ENCODE peak calls at places on chromosomes 1 and 21, in seven cellular contexts. One of them, this sample, is unnamed.

GRCh38 chr1:59788825-59789224 is 25.9 kb upstream of the HOOK1 start:
- DNase-seq in HepG2: no peak
- DNase-seq in ascending aorta: no peak
- DNase-seq in transverse colon: no peak
- DNase-seq in neuronal stem cell: no peak
- DNase-seq in esophagus muscularis mucosa: no peak
- DNase-seq in pancreas: no peak
- DNase-seq in this sample: no peak

GRCh38 chr1:39110882-39111281 is 84.7 kb downstream of the NDUFS5 start:
- DNase-seq in HepG2: no peak
- DNase-seq in ascending aorta: no peak
- DNase-seq in transverse colon: no peak
- DNase-seq in neuronal stem cell: no peak
- DNase-seq in esophagus muscularis mucosa: no peak
- DNase-seq in pancreas: no peak
- DNase-seq in this sample: no peak

GRCh38 chr1:30893776-30894507 is 14.6 kb downstream of the SDC3 start:
- DNase-seq in HepG2: no peak
- DNase-seq in ascending aorta: no peak
- DNase-seq in transverse colon: no peak
- DNase-seq in neuronal stem cell: peak; percentile 58
- DNase-seq in esophagus muscularis mucosa: no peak
- DNase-seq in pancreas: no peak
- DNase-seq in this sample: no peak

GRCh38 chr1:14848621-14849020 is 250.1 kb downstream of the KAZN start:
- DNase-seq in HepG2: no peak
- DNase-seq in ascending aorta: no peak
- DNase-seq in transverse colon: no peak
- DNase-seq in neuronal stem cell: no peak
- DNase-seq in esophagus muscularis mucosa: no peak
- DNase-seq in pancreas: no peak
- DNase-seq in this sample: no peak

GRCh38 chr1:67646145-67647035 is 38.6 kb upstream of the GADD45A start:
- DNase-seq in HepG2: no peak
- DNase-seq in ascending aorta: no peak
- DNase-seq in transverse colon: no peak
- DNase-seq in neuronal stem cell: peak; percentile 79
- DNase-seq in esophagus muscularis mucosa: peak; percentile 88
- DNase-seq in pancreas: peak; percentile 47
- DNase-seq in this sample: no peak

GRCh38 chr1:234149217-234149616 is 224.0 kb upstream of the COA6 start:
- DNase-seq in HepG2: no peak
- DNase-seq in ascending aorta: no peak
- DNase-seq in transverse colon: no peak
- DNase-seq in neuronal stem cell: no peak
- DNase-seq in esophagus muscularis mucosa: no peak
- DNase-seq in pancreas: no peak
- DNase-seq in this sample: no peak

GRCh38 chr1:201562659-201563405 is 23.9 kb downstream of the NAV1 start:
- DNase-seq in HepG2: no peak
- DNase-seq in ascending aorta: no peak
- DNase-seq in transverse colon: no peak
- DNase-seq in neuronal stem cell: no peak
- DNase-seq in esophagus muscularis mucosa: no peak
- DNase-seq in pancreas: no peak
- DNase-seq in this sample: no peak

GRCh38 chr1:86138746-86139145 is 17.8 kb downstream of the COL24A1 start:
- DNase-seq in HepG2: no peak
- DNase-seq in ascending aorta: no peak
- DNase-seq in transverse colon: no peak
- DNase-seq in neuronal stem cell: no peak
- DNase-seq in esophagus muscularis mucosa: no peak
- DNase-seq in pancreas: no peak
- DNase-seq in this sample: no peak

GRCh38 chr1:246324711-246325110 is 182.4 kb downstream of the SMYD3 start:
- DNase-seq in HepG2: no peak
- DNase-seq in ascending aorta: no peak
- DNase-seq in transverse colon: no peak
- DNase-seq in neuronal stem cell: peak; percentile 17
- DNase-seq in esophagus muscularis mucosa: no peak
- DNase-seq in pancreas: no peak
- DNase-seq in this sample: no peak

GRCh38 chr1:14017531-14017961 is 317.6 kb downstream of the PRDM2 start:
- DNase-seq in HepG2: no peak
- DNase-seq in ascending aorta: no peak
- DNase-seq in transverse colon: peak; percentile 15
- DNase-seq in neuronal stem cell: peak; percentile 29
- DNase-seq in esophagus muscularis mucosa: no peak
- DNase-seq in pancreas: peak; percentile 39
- DNase-seq in this sample: no peak

GRCh38 chr1:205591522-205592351 is 40.1 kb downstream of the ELK4 start:
- DNase-seq in HepG2: peak; percentile 73
- DNase-seq in ascending aorta: peak; percentile 26
- DNase-seq in transverse colon: peak; percentile 93
- DNase-seq in neuronal stem cell: peak; percentile 75
- DNase-seq in esophagus muscularis mucosa: peak; percentile 98
- DNase-seq in pancreas: peak; percentile 86
- DNase-seq in this sample: no peak

GRCh38 chr1:38454236-38454635 is 405.3 kb downstream of the RRAGC start:
- DNase-seq in HepG2: no peak
- DNase-seq in ascending aorta: no peak
- DNase-seq in transverse colon: no peak
- DNase-seq in neuronal stem cell: no peak
- DNase-seq in esophagus muscularis mucosa: peak; percentile 86
- DNase-seq in pancreas: no peak
- DNase-seq in this sample: no peak

GRCh38 chr1:90336552-90337324 is 341.8 kb downstream of the ZNF326 start:
- DNase-seq in HepG2: no peak
- DNase-seq in ascending aorta: no peak
- DNase-seq in transverse colon: no peak
- DNase-seq in neuronal stem cell: no peak
- DNase-seq in esophagus muscularis mucosa: peak; percentile 70
- DNase-seq in pancreas: no peak
- DNase-seq in this sample: no peak

GRCh38 chr1:116986531-116987255 is 14.9 kb upstream of the CD101 start:
- DNase-seq in HepG2: no peak
- DNase-seq in ascending aorta: no peak
- DNase-seq in transverse colon: no peak
- DNase-seq in neuronal stem cell: no peak
- DNase-seq in esophagus muscularis mucosa: no peak
- DNase-seq in pancreas: no peak
- DNase-seq in this sample: no peak

GRCh38 chr1:210516092-210516491 is 187.4 kb downstream of the HHAT start:
- DNase-seq in HepG2: no peak
- DNase-seq in ascending aorta: no peak
- DNase-seq in transverse colon: no peak
- DNase-seq in neuronal stem cell: no peak
- DNase-seq in esophagus muscularis mucosa: no peak
- DNase-seq in pancreas: no peak
- DNase-seq in this sample: no peak

GRCh38 chr1:198449727-198450433 is 90.6 kb downstream of the ATP6V1G3 start:
- DNase-seq in HepG2: no peak
- DNase-seq in ascending aorta: no peak
- DNase-seq in transverse colon: no peak
- DNase-seq in neuronal stem cell: no peak
- DNase-seq in esophagus muscularis mucosa: no peak
- DNase-seq in pancreas: no peak
- DNase-seq in this sample: no peak

GRCh38 chr1:67791686-67792475 is 41.4 kb downstream of the GNG12 start:
- DNase-seq in HepG2: no peak
- DNase-seq in ascending aorta: no peak
- DNase-seq in transverse colon: no peak
- DNase-seq in neuronal stem cell: no peak
- DNase-seq in esophagus muscularis mucosa: peak; percentile 91
- DNase-seq in pancreas: no peak
- DNase-seq in this sample: no peak

GRCh38 chr1:27042670-27043069 is 30.0 kb upstream of the TENT5B start:
- DNase-seq in HepG2: no peak
- DNase-seq in ascending aorta: no peak
- DNase-seq in transverse colon: no peak
- DNase-seq in neuronal stem cell: no peak
- DNase-seq in esophagus muscularis mucosa: no peak
- DNase-seq in pancreas: no peak
- DNase-seq in this sample: no peak

GRCh38 chr1:234731371-234732085 is 121.5 kb upstream of the IRF2BP2 start:
- DNase-seq in HepG2: peak; percentile 59
- DNase-seq in ascending aorta: no peak
- DNase-seq in transverse colon: no peak
- DNase-seq in neuronal stem cell: no peak
- DNase-seq in esophagus muscularis mucosa: no peak
- DNase-seq in pancreas: no peak
- DNase-seq in this sample: no peak

GRCh38 chr1:26368006-26368405 is 4.5 kb downstream of the ZNF683 start:
- DNase-seq in HepG2: no peak
- DNase-seq in ascending aorta: no peak
- DNase-seq in transverse colon: no peak
- DNase-seq in neuronal stem cell: no peak
- DNase-seq in esophagus muscularis mucosa: no peak
- DNase-seq in pancreas: no peak
- DNase-seq in this sample: no peak

GRCh38 chr1:70440642-70441391 is 29.7 kb downstream of the CTH start:
- DNase-seq in HepG2: no peak
- DNase-seq in ascending aorta: no peak
- DNase-seq in transverse colon: peak; percentile 63
- DNase-seq in neuronal stem cell: no peak
- DNase-seq in esophagus muscularis mucosa: no peak
- DNase-seq in pancreas: no peak
- DNase-seq in this sample: no peak

GRCh38 chr1:63547621-63548294 is 24.4 kb downstream of the EFCAB7 start:
- DNase-seq in HepG2: no peak
- DNase-seq in ascending aorta: no peak
- DNase-seq in transverse colon: no peak
- DNase-seq in neuronal stem cell: no peak
- DNase-seq in esophagus muscularis mucosa: no peak
- DNase-seq in pancreas: no peak
- DNase-seq in this sample: no peak

GRCh38 chr1:111660204-111661150 is 40.9 kb downstream of the RAP1A start:
- DNase-seq in HepG2: no peak
- DNase-seq in ascending aorta: no peak
- DNase-seq in transverse colon: no peak
- DNase-seq in neuronal stem cell: no peak
- DNase-seq in esophagus muscularis mucosa: no peak
- DNase-seq in pancreas: no peak
- DNase-seq in this sample: no peak

GRCh38 chr1:62515055-62515454 is 78.2 kb downstream of the USP1 start:
- DNase-seq in HepG2: peak; percentile 72
- DNase-seq in ascending aorta: no peak
- DNase-seq in transverse colon: no peak
- DNase-seq in neuronal stem cell: no peak
- DNase-seq in esophagus muscularis mucosa: no peak
- DNase-seq in pancreas: no peak
- DNase-seq in this sample: no peak

GRCh38 chr1:243731301-243731891 is 118.6 kb downstream of the AKT3 start:
- DNase-seq in HepG2: no peak
- DNase-seq in ascending aorta: no peak
- DNase-seq in transverse colon: no peak
- DNase-seq in neuronal stem cell: no peak
- DNase-seq in esophagus muscularis mucosa: no peak
- DNase-seq in pancreas: no peak
- DNase-seq in this sample: no peak

GRCh38 chr1:109198043-109198695 is 15.5 kb upstream of the SARS1 start:
- DNase-seq in HepG2: no peak
- DNase-seq in ascending aorta: peak; percentile 16
- DNase-seq in transverse colon: no peak
- DNase-seq in neuronal stem cell: no peak
- DNase-seq in esophagus muscularis mucosa: no peak
- DNase-seq in pancreas: no peak
- DNase-seq in this sample: no peak

GRCh38 chr1:87115317-87115885 is 201.0 kb downstream of the HS2ST1 start:
- DNase-seq in HepG2: no peak
- DNase-seq in ascending aorta: no peak
- DNase-seq in transverse colon: no peak
- DNase-seq in neuronal stem cell: no peak
- DNase-seq in esophagus muscularis mucosa: peak; percentile 80
- DNase-seq in pancreas: no peak
- DNase-seq in this sample: no peak

GRCh38 chr1:39105841-39106765 is 80.0 kb downstream of the NDUFS5 start:
- DNase-seq in HepG2: peak; percentile 69
- DNase-seq in ascending aorta: no peak
- DNase-seq in transverse colon: peak; percentile 50
- DNase-seq in neuronal stem cell: no peak
- DNase-seq in esophagus muscularis mucosa: no peak
- DNase-seq in pancreas: peak; percentile 58
- DNase-seq in this sample: no peak

GRCh38 chr21:32994305-32994704 is 31.4 kb upstream of the OLIG2 start:
- DNase-seq in HepG2: no peak
- DNase-seq in ascending aorta: no peak
- DNase-seq in transverse colon: no peak
- DNase-seq in neuronal stem cell: no peak
- DNase-seq in esophagus muscularis mucosa: no peak
- DNase-seq in pancreas: no peak
- DNase-seq in this sample: no peak

GRCh38 chr1:40218333-40218732 is 29.4 kb upstream of the TMCO2 start:
- DNase-seq in HepG2: no peak
- DNase-seq in ascending aorta: no peak
- DNase-seq in transverse colon: no peak
- DNase-seq in neuronal stem cell: no peak
- DNase-seq in esophagus muscularis mucosa: no peak
- DNase-seq in pancreas: no peak
- DNase-seq in this sample: no peak
- H3K4me3 ChIP-seq in HepG2: no peak overlapping the region
- H3K4me3 ChIP-seq in ascending aorta: no peak overlapping the region
- H3K4me3 ChIP-seq in transverse colon: no peak overlapping the region
- H3K4me3 ChIP-seq in neuronal stem cell: no peak overlapping the region
- H3K4me3 ChIP-seq in esophagus muscularis mucosa: no peak overlapping the region
- H3K4me3 ChIP-seq in pancreas: no peak overlapping the region
- H3K4me3 ChIP-seq in this sample: no peak overlapping the region

GRCh38 chr21:29306920-29307319 is 8.2 kb downstream of the BACH1 start:
- DNase-seq in HepG2: no peak
- DNase-seq in ascending aorta: no peak
- DNase-seq in transverse colon: no peak
- DNase-seq in neuronal stem cell: no peak
- DNase-seq in esophagus muscularis mucosa: peak; percentile 31
- DNase-seq in pancreas: no peak
- DNase-seq in this sample: no peak
- H3K4me1 ChIP-seq in HepG2: peaks cover 59% of the 10 kb centered on the region
- H3K4me1 ChIP-seq in ascending aorta: peaks cover 16% of the 10 kb centered on the region
- H3K4me1 ChIP-seq in transverse colon: peaks cover 74% of the 10 kb centered on the region
- H3K4me1 ChIP-seq in neuronal stem cell: peaks cover 3% of the 10 kb centered on the region
- H3K4me1 ChIP-seq in esophagus muscularis mucosa: peaks cover 48% of the 10 kb centered on the region
- H3K4me1 ChIP-seq in pancreas: peaks cover 51% of the 10 kb centered on the region
- H3K4me1 ChIP-seq in this sample: peaks cover 13% of the 10 kb centered on the region

DNA sequence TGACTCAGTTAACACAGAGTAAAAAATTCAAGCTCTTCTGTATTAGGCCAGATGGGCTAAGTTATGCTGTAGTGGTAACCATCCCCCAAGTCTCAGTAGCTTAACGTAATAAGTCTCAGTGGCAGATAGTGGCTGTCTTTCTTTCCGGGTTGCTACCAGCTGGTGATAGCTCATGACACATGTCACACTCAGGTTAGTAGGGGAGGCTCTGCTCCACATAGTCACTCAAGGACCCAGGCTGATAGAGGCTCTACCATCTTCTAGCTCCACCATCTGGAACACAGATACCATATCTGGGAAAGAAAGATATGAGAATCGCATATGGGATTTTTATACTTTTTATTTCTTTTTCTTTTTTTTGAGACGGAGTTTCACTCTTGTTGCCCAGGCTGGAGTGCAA is 16.2 kb upstream of the MEF2D start:
- DNase-seq in HepG2: no peak
- DNase-seq in ascending aorta: no peak
- DNase-seq in transverse colon: peak; percentile 0
- DNase-seq in neuronal stem cell: no peak
- DNase-seq in esophagus muscularis mucosa: no peak
- DNase-seq in pancreas: no peak
- DNase-seq in this sample: no peak
- H3K27ac ChIP-seq in HepG2: no peak overlapping the region
- H3K27ac ChIP-seq in ascending aorta: no peak overlapping the region
- H3K27ac ChIP-seq in transverse colon: no peak overlapping the region
- H3K27ac ChIP-seq in neuronal stem cell: no peak overlapping the region
- H3K27ac ChIP-seq in esophagus muscularis mucosa: no peak overlapping the region
- H3K27ac ChIP-seq in pancreas: no peak overlapping the region
- H3K27ac ChIP-seq in this sample: no peak overlapping the region

GRCh38 chr1:18637553-18637960 is 6.9 kb downstream of the PAX7 start:
- DNase-seq in HepG2: no peak
- DNase-seq in ascending aorta: no peak
- DNase-seq in transverse colon: no peak
- DNase-seq in neuronal stem cell: no peak
- DNase-seq in esophagus muscularis mucosa: no peak
- DNase-seq in pancreas: no peak
- DNase-seq in this sample: no peak
- H3K4me3 ChIP-seq in HepG2: no peak overlapping the region
- H3K4me3 ChIP-seq in ascending aorta: no peak overlapping the region
- H3K4me3 ChIP-seq in transverse colon: no peak overlapping the region
- H3K4me3 ChIP-seq in neuronal stem cell: no peak overlapping the region
- H3K4me3 ChIP-seq in esophagus muscularis mucosa: no peak overlapping the region
- H3K4me3 ChIP-seq in pancreas: no peak overlapping the region
- H3K4me3 ChIP-seq in this sample: no peak overlapping the region